ENCODE peak calls at places on chromosomes 13 and 19, in seven cellular contexts. N, I, T, M, H, R and O are unnamed samples.

GRCh38 chr13:95073826-95074345 is 227.4 kb downstream of the ABCC4 start:
- DNase-seq in M (no peak), R (no peak), H (no peak), N (no peak), T (no peak), I (no peak), O (no peak)

GRCh38 chr19:31308781-31309180 is 40.5 kb downstream of the TSHZ3 start:
- DNase-seq in H (no peak), T (no peak), R (no peak), M (no peak), N (no peak), I (no peak), O (no peak)

GRCh38 chr19:52691215-52691610 is 43.6 kb downstream of the ZNF611 start:
- DNase-seq in R (no peak), H (no peak), M (no peak), T (no peak), N (no peak), I (no peak), O (no peak)

GRCh38 chr13:113564331-113565023 is 20.1 kb upstream of the TFDP1 start:
- DNase-seq in R (no peak), H (no peak), I (no peak), T (no peak), M (no peak), N (no peak), O (no peak)

GRCh38 chr19:40147693-40148347 is 43.4 kb upstream of the MAP3K10 start:
- DNase-seq in M (no peak), H (peak), I (peak), T (peak), N (peak), R (peak), O (peak)

GRCh38 chr19:48873476-48874308 is 1.5 kb downstream of the PPP1R15A start:
- DNase-seq in T (no peak), N (no peak), M (no peak), H (no peak), I (no peak), R (no peak), O (no peak)

GRCh38 chr13:52779028-52779612 is 39.5 kb upstream of the CNMD start:
- DNase-seq in N (no peak), M (no peak), R (no peak), T (no peak), H (no peak), I (no peak), O (no peak)

GRCh38 chr13:59651479-59651878 is 512.2 kb downstream of the DIAPH3 start:
- DNase-seq in T (no peak), H (no peak), M (no peak), N (no peak), I (no peak), R (no peak), O (no peak)

GRCh38 chr13:42466123-42466522 is 107.8 kb upstream of the TNFSF11 start:
- DNase-seq in M (no peak), H (no peak), T (no peak), N (no peak), R (no peak), I (no peak), O (no peak)

GRCh38 chr19:29528350-29528945 is 2.7 kb downstream of the VSTM2B start:
- DNase-seq in T (peak), H (peak), I (peak), M (no peak), N (peak), R (no peak), O (peak)

GRCh38 chr13:67932991-67933390 is 702.9 kb upstream of the PCDH9 start:
- DNase-seq in H (no peak), I (no peak), M (no peak), R (no peak), N (no peak), T (no peak), O (no peak)

GRCh38 chr13:99731747-99732146 is 230.5 kb downstream of the TM9SF2 start:
- DNase-seq in M (no peak), N (no peak), I (no peak), T (no peak), H (no peak), R (no peak), O (no peak)

GRCh38 chr13:30681489-30682242 is 53.7 kb upstream of the ALOX5AP start:
- DNase-seq in H (no peak), N (peak), M (no peak), T (peak), I (no peak), R (no peak), O (no peak)

GRCh38 chr19:45376045-45376724 is 5.8 kb upstream of the ERCC2 start:
- DNase-seq in T (peak), H (no peak), M (no peak), R (peak), N (peak), I (peak), O (peak)

GRCh38 chr13:23330356-23330755 is 103.1 kb downstream of the SACS start:
- DNase-seq in H (no peak), T (no peak), N (no peak), M (no peak), I (no peak), R (no peak), O (no peak)

GRCh38 chr13:111948811-111949210 is 118.1 kb upstream of the SOX1 start:
- DNase-seq in N (no peak), M (no peak), T (no peak), I (no peak), H (no peak), R (no peak), O (no peak)

GRCh38 chr13:101752432-101752831 is 300.0 kb downstream of the ITGBL1 start:
- DNase-seq in I (no peak), H (no peak), T (no peak), M (no peak), R (no peak), N (no peak), O (no peak)

GRCh38 chr19:2782357-2782935 is 627 bp downstream of the SGTA start:
- DNase-seq in M (no peak), I (no peak), R (no peak), N (no peak), T (no peak), H (peak), O (no peak)

GRCh38 chr13:37747071-37747612 is 122.4 kb downstream of the TRPC4 start:
- DNase-seq in H (no peak), R (no peak), M (no peak), T (peak), I (peak), N (peak), O (peak)

GRCh38 chr19:11735375-11735774 is 3.4 kb downstream of the ZNF823 start:
- DNase-seq in H (no peak), R (no peak), M (no peak), N (no peak), T (no peak), I (peak), O (peak)

GRCh38 chr19:31174948-31175347 is 174.3 kb downstream of the TSHZ3 start:
- DNase-seq in H (no peak), N (no peak), T (no peak), R (no peak), M (no peak), I (no peak), O (no peak)

GRCh38 chr13:99034333-99035085 is 56.6 kb upstream of the DOCK9 start:
- DNase-seq in T (no peak), H (no peak), M (no peak), N (no peak), I (no peak), R (no peak), O (no peak)

GRCh38 chr19:41535029-41535622 is 40.8 kb upstream of the CEACAM21 start:
- DNase-seq in H (peak), N (no peak), R (no peak), I (peak), M (no peak), T (no peak), O (peak)

GRCh38 chr13:73938375-73939070 is 195.7 kb downstream of the KLF12 start:
- DNase-seq in I (peak), T (peak), M (no peak), N (peak), H (no peak), R (no peak), O (peak)

GRCh38 chr13:34964558-34964957 is 22.5 kb downstream of the NBEA start:
- DNase-seq in N (no peak), R (no peak), H (no peak), M (no peak), T (no peak), I (no peak), O (no peak)

GRCh38 chr13:33483471-33483870 is 197.9 kb upstream of the STARD13 start:
- DNase-seq in M (no peak), R (no peak), I (peak), T (peak), H (no peak), N (peak), O (peak)

GRCh38 chr13:32124743-32125142 is 93.2 kb downstream of the FRY start:
- DNase-seq in N (no peak), T (no peak), M (no peak), I (no peak), R (no peak), H (no peak), O (no peak)

GRCh38 chr13:40063278-40063698 is 407.8 kb downstream of the COG6 start:
- DNase-seq in R (no peak), I (no peak), H (no peak), T (no peak), N (no peak), M (no peak), O (no peak)

GRCh38 chr19:8575467-8575997 is 1.7 kb downstream of the MYO1F start:
- DNase-seq in T (peak), N (no peak), R (no peak), M (no peak), I (no peak), H (peak), O (peak)

GRCh38 chr13:111584101-111584500 is 263.7 kb downstream of the TEX29 start:
- DNase-seq in M (no peak), H (no peak), N (no peak), I (no peak), T (no peak), R (no peak), O (no peak)

GRCh38 chr13:109778102-109778542 is 8.3 kb downstream of the IRS2 start:
- DNase-seq in T (peak), R (no peak), H (peak), M (no peak), N (no peak), I (peak), O (peak)

GRCh38 chr13:105410602-105411001 is 1124.9 kb downstream of the EFNB2 start:
- DNase-seq in I (peak), T (peak), H (no peak), M (no peak), R (peak), N (no peak), O (peak)

GRCh38 chr13:113058988-113059850 is 46.4 kb upstream of the F7 start:
- DNase-seq in H (no peak), M (no peak), N (no peak), T (no peak), I (no peak), R (no peak), O (no peak)

GRCh38 chr13:27489456-27489855 is 39.1 kb upstream of the MTIF3 start:
- DNase-seq in I (no peak), R (no peak), H (no peak), T (no peak), N (no peak), M (no peak), O (no peak)

GRCh38 chr13:48318014-48318713 is 14.6 kb downstream of the RB1 start:
- DNase-seq in N (no peak), R (no peak), H (no peak), M (no peak), T (no peak), I (no peak), O (no peak)

GRCh38 chr13:48318714-48319457 is 15.3 kb downstream of the RB1 start:
- DNase-seq in M (no peak), I (no peak), T (no peak), N (no peak), H (no peak), R (no peak), O (no peak)

GRCh38 chr13:48317511-48317981 is 14.0 kb downstream of the RB1 start:
- DNase-seq in R (no peak), I (no peak), M (no peak), T (no peak), H (no peak), N (no peak), O (no peak)

GRCh38 chr13:48316826-48317510 is 13.4 kb downstream of the RB1 start:
- DNase-seq in H (no peak), R (no peak), M (no peak), N (no peak), T (no peak), I (no peak), O (no peak)

DNA sequence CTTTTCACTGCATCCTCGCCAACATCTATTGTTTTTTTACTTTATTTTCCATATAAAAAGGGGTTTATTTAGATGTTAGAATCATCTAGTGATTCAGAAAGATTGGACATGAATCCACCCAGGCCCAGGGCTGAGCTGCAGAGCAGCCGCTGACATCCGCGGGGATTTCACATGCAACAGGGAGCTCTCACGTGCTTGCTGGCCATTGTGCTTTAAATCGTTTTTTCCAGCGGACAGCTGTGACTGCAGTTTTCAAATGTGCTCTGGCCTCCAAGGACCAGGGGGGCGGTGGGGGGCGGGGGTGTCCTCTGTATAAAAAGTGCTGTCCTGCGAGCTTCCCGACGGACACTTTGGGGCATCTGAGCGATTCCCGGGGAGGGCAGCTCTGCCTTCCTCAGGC is 12.4 kb downstream of the RB1 start:
- DNase-seq in T (no peak), M (no peak), N (peak), I (no peak), R (no peak), H (no peak), O (no peak)
- H3K4me3 ChIP-seq in T (no peak), M (no peak), N (no peak), I (no peak), R (no peak), H (no peak), O (no peak)

GRCh38 chr13:46332772-46333171 is 54.3 kb downstream of the RUBCNL start:
- DNase-seq in I (no peak), R (no peak), N (no peak), H (no peak), T (no peak), M (no peak), O (no peak)
- H3K4me3 ChIP-seq in I (no peak), R (no peak), N (no peak), H (no peak), T (no peak), M (no peak), O (no peak)

GRCh38 chr13:46137627-46138026 is 32.8 kb upstream of the CPB2 start:
- DNase-seq in I (no peak), M (no peak), T (no peak), N (no peak), H (no peak), R (no peak), O (no peak)
- H3K4me3 ChIP-seq in I (no peak), M (no peak), T (no peak), N (no peak), H (no peak), R (no peak), O (no peak)

GRCh38 chr19:5578094-5578846 is 10.5 kb upstream of the TINCR start:
- DNase-seq in R (no peak), M (no peak), T (peak), I (peak), N (no peak), H (peak), O (peak)
- H3K4me3 ChIP-seq in R (no peak), M (no peak), T (no peak), I (peak), N (peak), H (no peak), O (peak)